ENCODE peak calls at places on chromosome 20, in four cellular contexts. Y is tibial artery, H is Panc1, L is mucosa of descending colon. T is an unnamed sample.

GRCh38 chr20:25279403-25279802 is 31.5 kb downstream of the PYGB start:
- DNase-seq in Y (no peak), H (no peak), L (no peak), T (no peak)

GRCh38 chr20:36482044-36482473 is 59.3 kb upstream of the MYL9 start:
- DNase-seq in Y (no peak), H (no peak), L (no peak), T (no peak)

GRCh38 chr20:4894981-4895381 is 106.3 kb downstream of the SLC23A2 start:
- DNase-seq in Y (no peak), H (no peak), L (no peak), T (no peak)

GRCh38 chr20:50625986-50626677 is 65.2 kb downstream of the RIPOR3 start:
- DNase-seq in Y (peak; percentile 71), H (no peak), L (peak; percentile 26), T (peak; percentile 76)

GRCh38 chr20:8152183-8152582 is 20.1 kb downstream of the PLCB1 start:
- DNase-seq in Y (no peak), H (no peak), L (no peak), T (no peak)

GRCh38 chr20:35773154-35773751 is 1.4 kb downstream of the PHF20 start:
- DNase-seq in Y (peak; percentile 26), H (no peak), L (peak; percentile 43), T (no peak)

GRCh38 chr20:36792422-36792821 is 18.9 kb upstream of the DSN1 start:
- DNase-seq in Y (no peak), H (no peak), L (peak; percentile 25), T (peak; percentile 42)

GRCh38 chr20:45998337-45998736 is 10.4 kb upstream of the MMP9 start:
- DNase-seq in Y (no peak), H (no peak), L (no peak), T (no peak)

GRCh38 chr20:38669688-38670087 is 54.6 kb upstream of the SLC32A1 start:
- DNase-seq in Y (no peak), H (no peak), L (no peak), T (no peak)

GRCh38 chr20:6824401-6824800 is 56.9 kb downstream of the BMP2 start:
- DNase-seq in Y (no peak), H (no peak), L (no peak), T (no peak)

GRCh38 chr20:43404880-43405279 is 52.8 kb upstream of the SRSF6 start:
- DNase-seq in Y (no peak), H (no peak), L (no peak), T (no peak)

GRCh38 chr20:6362245-6362644 is 239.4 kb upstream of the FERMT1 start:
- DNase-seq in Y (no peak), H (no peak), L (no peak), T (no peak)

GRCh38 chr20:6384956-6385355 is 262.1 kb upstream of the FERMT1 start:
- DNase-seq in Y (no peak), H (no peak), L (no peak), T (no peak)

GRCh38 chr20:25042531-25043498 is 15.1 kb downstream of the ACSS1 start:
- DNase-seq in Y (peak; percentile 65), H (no peak), L (peak; percentile 24), T (no peak)

GRCh38 chr20:51860015-51860882 is 57.9 kb upstream of the SALL4 start:
- DNase-seq in Y (no peak), H (no peak), L (peak; percentile 53), T (no peak)

GRCh38 chr20:50403565-50404418 is 106.4 kb upstream of the PTPN1 start:
- DNase-seq in Y (peak; percentile 77), H (no peak), L (no peak), T (no peak)

GRCh38 chr20:59144179-59144830 is 19.3 kb upstream of the ZNF831 start:
- DNase-seq in Y (no peak), H (no peak), L (no peak), T (no peak)

GRCh38 chr20:263701-264100 is 6.2 kb downstream of the DEFB132 start:
- DNase-seq in Y (no peak), H (no peak), L (no peak), T (no peak)

GRCh38 chr20:33305591-33306057 is 22.6 kb downstream of the BPIFB1 start:
- DNase-seq in Y (no peak), H (no peak), L (no peak), T (no peak)

GRCh38 chr20:58131111-58131510 is 97.3 kb downstream of the ANKRD60 start:
- DNase-seq in Y (no peak), H (no peak), L (no peak), T (no peak)

GRCh38 chr20:53077373-53078205 is 105.4 kb downstream of the TSHZ2 start:
- DNase-seq in Y (peak; percentile 37), H (no peak), L (no peak), T (peak; percentile 52)

DNA sequence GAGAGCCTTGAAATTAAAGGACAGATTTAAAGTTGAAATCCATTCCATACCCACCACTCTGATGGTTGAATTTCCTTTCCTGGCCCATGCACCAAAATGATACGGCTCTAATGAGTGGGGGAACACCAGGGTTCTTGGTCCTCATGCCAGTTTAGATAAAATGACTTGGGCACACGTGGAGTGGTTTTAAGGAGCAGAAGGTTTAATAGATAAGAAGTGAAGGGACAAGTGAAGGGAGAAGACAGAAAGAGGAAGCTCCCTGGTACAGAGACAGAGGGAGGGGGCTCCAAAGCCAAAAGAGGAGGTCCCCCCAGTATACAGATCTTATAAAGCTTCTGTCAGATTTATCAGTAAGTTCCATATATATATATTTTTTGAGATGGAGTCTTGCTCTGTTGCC is 22.7 kb downstream of the NCOA3 start:
- DNase-seq in Y (no peak), H (no peak), L (no peak), T (no peak)
- H3K9me3 ChIP-seq in Y (no peaks in the 10 kb centered on the region), H (peaks cover 22% of the 10 kb centered on the region), L (peaks cover 27% of the 10 kb centered on the region), T (no peaks in the 10 kb centered on the region)

GRCh38 chr20:63234693-63235398 is 859 bp upstream of the BIRC7 start:
- DNase-seq in Y (no peak), H (no peak), L (peak; percentile 21), T (no peak)
- TF ChIP-seq CTCF in Y (no peak), H (peak; percentile 83), L (no peak), T (no peak)

DNA sequence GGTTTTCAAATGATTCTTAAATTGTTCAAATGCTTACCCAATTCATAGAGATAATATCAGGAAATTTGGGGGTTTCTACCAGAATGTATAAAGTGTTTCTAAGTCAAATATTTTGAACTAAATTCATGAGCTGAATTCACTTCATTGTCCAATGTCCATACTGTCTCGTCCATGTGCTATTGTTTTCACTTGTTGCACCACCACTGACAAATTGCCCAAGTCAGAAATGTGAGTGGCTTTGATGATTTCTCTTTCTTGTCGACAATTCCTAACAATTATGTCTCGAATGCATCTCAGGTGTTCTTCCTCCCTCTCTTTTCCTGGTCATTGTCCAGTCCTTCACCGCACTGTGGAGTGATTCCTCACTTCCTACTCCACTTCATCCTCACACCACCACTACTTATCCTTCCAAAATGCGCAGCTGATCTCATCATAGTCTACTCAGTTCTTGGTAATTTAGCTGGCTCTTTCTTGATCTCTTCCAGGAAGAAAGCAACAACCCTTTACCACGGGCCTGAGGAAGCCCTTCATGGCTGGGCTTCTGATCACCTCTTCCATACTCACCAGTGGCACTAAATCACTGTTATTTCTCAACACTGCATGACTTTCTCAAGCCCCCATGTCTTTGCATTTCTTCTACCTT is 161.1 kb downstream of the FOXA2 start:
- DNase-seq in Y (no peak), H (no peak), L (no peak), T (no peak)
- H3K4me1 ChIP-seq in Y (no peaks in the 10 kb centered on the region), H (no peaks in the 10 kb centered on the region), L (no peaks in the 10 kb centered on the region), T (no peaks in the 10 kb centered on the region)

GRCh38 chr20:63967330-63968135 is 2.2 kb downstream of the ZNF512B start:
- DNase-seq in Y (peak; percentile 17), H (no peak), L (peak; percentile 2), T (peak; percentile 16)
- H3K9me3 ChIP-seq in Y (no peaks in the 10 kb centered on the region), H (no peaks in the 10 kb centered on the region), L (no peaks in the 10 kb centered on the region), T (no peaks in the 10 kb centered on the region)

DNA sequence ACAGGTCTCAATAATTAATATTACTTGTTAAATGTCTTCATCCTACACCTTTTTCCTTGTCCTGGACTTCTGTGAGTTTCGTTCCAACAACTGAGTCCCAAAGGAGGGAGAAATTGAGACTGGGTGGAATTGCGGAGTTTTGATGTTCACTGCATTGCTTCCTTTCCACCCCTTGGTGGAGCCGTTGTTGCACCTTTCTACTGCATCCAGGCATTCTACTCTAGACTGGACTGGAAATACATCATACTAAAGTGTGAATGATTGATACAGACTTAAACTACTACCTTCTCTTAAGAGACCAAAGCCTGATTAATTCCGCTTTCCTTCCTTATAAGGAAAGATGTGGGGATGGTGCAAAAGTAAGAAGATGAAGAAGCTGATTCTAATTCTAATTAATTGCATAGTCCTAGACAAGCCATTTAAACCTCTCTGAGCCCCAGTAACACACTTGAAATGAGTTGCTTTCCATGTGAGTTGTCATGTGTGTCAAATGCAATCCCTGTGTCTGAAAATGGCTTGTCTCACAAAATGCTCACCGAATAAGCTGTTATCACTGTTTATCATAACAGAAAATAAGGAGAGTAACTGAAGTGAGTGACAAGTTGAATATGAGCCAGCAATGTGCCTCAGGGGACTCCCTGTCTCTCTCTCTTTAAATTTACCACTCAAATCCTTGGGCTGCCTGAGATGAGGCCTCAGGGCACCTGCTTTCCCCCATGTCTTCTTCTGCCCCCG is 338.3 kb upstream of the CHD6 start:
- DNase-seq in Y (no peak), H (peak; percentile 13), L (no peak), T (no peak)
- TF ChIP-seq CTCF in Y (peak; percentile 17), H (peak; percentile 72), L (no peak), T (no peak)

GRCh38 chr20:15887387-15887786 is 685.9 kb downstream of the KIF16B start:
- DNase-seq in Y (no peak), H (no peak), L (no peak), T (no peak)

GRCh38 chr20:15890358-15890982 is 682.8 kb downstream of the KIF16B start:
- DNase-seq in Y (no peak), H (no peak), L (no peak), T (no peak)

GRCh38 chr20:15889073-15889923 is 684.0 kb downstream of the KIF16B start:
- DNase-seq in Y (no peak), H (no peak), L (no peak), T (no peak)

GRCh38 chr20:15895126-15895525 is 678.1 kb downstream of the KIF16B start:
- DNase-seq in Y (no peak), H (no peak), L (no peak), T (no peak)

GRCh38 chr20:15889924-15890256 is 683.4 kb downstream of the KIF16B start:
- DNase-seq in Y (no peak), H (no peak), L (no peak), T (no peak)
- H3K4me1 ChIP-seq in Y (peaks cover 19% of the 10 kb centered on the region), H (no peaks in the 10 kb centered on the region), L (no peaks in the 10 kb centered on the region), T (no peaks in the 10 kb centered on the region)

GRCh38 chr20:21808863-21809664 is 103.6 kb downstream of the PAX1 start:
- DNase-seq in Y (peak; percentile 36), H (no peak), L (peak; percentile 62), T (no peak)
- H3K9me3 ChIP-seq in Y (no peaks in the 10 kb centered on the region), H (no peaks in the 10 kb centered on the region), L (no peaks in the 10 kb centered on the region), T (no peaks in the 10 kb centered on the region)

GRCh38 chr20:60271597-60271996 is 313.4 kb downstream of the CDH26 start:
- DNase-seq in Y (no peak), H (no peak), L (no peak), T (no peak)
- TF ChIP-seq CTCF in Y (no peak), H (peak; percentile 42), L (no peak), T (no peak)

GRCh38 chr20:17795003-17795402 is 95.2 kb downstream of the BANF2 start:
- DNase-seq in Y (no peak), H (no peak), L (no peak), T (no peak)

GRCh38 chr20:17794400-17794799 is 94.6 kb downstream of the BANF2 start:
- DNase-seq in Y (peak; percentile 32), H (no peak), L (no peak), T (no peak)

GRCh38 chr20:17796096-17796563 is 96.4 kb downstream of the BANF2 start:
- DNase-seq in Y (peak; percentile 66), H (no peak), L (no peak), T (peak; percentile 75)

GRCh38 chr20:17793986-17794385 is 94.2 kb downstream of the BANF2 start:
- DNase-seq in Y (no peak), H (no peak), L (no peak), T (no peak)

GRCh38 chr20:17795449-17796095 is 95.8 kb downstream of the BANF2 start:
- DNase-seq in Y (no peak), H (no peak), L (no peak), T (no peak)
- H3K4me1 ChIP-seq in Y (peaks cover 30% of the 10 kb centered on the region), H (no peaks in the 10 kb centered on the region), L (no peaks in the 10 kb centered on the region), T (peaks cover 6% of the 10 kb centered on the region)

T was measured in uterus.